ENCODE peak calls at places on chromosomes 7 and 10, in six cellular contexts. One of them, this sample, is unnamed.

GRCh38 chr7:44059219-44060090 is 5.9 kb downstream of the PGAM2 start:
- DNase-seq in A549: no peak
- DNase-seq in mammary epithelial cell: no peak
- DNase-seq in GM23248: no peak
- DNase-seq in neuronal stem cell: no peak
- DNase-seq in IMR-90: no peak
- DNase-seq in this sample: no peak

GRCh38 chr7:92244803-92245486 is 769 bp downstream of the KRIT1 start:
- DNase-seq in A549: no peak
- DNase-seq in mammary epithelial cell: peak
- DNase-seq in GM23248: peak
- DNase-seq in neuronal stem cell: peak
- DNase-seq in IMR-90: peak
- DNase-seq in this sample: no peak

GRCh38 chr10:132512693-132513345 is 24.8 kb upstream of the INPP5A start:
- DNase-seq in A549: no peak
- DNase-seq in mammary epithelial cell: no peak
- DNase-seq in GM23248: no peak
- DNase-seq in neuronal stem cell: no peak
- DNase-seq in IMR-90: no peak
- DNase-seq in this sample: no peak

GRCh38 chr10:101617102-101617823 is 29.1 kb downstream of the DPCD start:
- DNase-seq in A549: no peak
- DNase-seq in mammary epithelial cell: no peak
- DNase-seq in GM23248: no peak
- DNase-seq in neuronal stem cell: no peak
- DNase-seq in IMR-90: no peak
- DNase-seq in this sample: no peak

GRCh38 chr7:39721919-39722597 is 98.7 kb downstream of the RALA start:
- DNase-seq in A549: no peak
- DNase-seq in mammary epithelial cell: no peak
- DNase-seq in GM23248: no peak
- DNase-seq in neuronal stem cell: no peak
- DNase-seq in IMR-90: no peak
- DNase-seq in this sample: no peak

GRCh38 chr7:79308176-79308575 is 145.3 kb downstream of the MAGI2 start:
- DNase-seq in A549: peak
- DNase-seq in mammary epithelial cell: peak
- DNase-seq in GM23248: peak
- DNase-seq in neuronal stem cell: no peak
- DNase-seq in IMR-90: no peak
- DNase-seq in this sample: peak

GRCh38 chr7:88759216-88759955 is at the start of gene ZNF804B:
- DNase-seq in A549: no peak
- DNase-seq in mammary epithelial cell: no peak
- DNase-seq in GM23248: peak
- DNase-seq in neuronal stem cell: peak
- DNase-seq in IMR-90: no peak
- DNase-seq in this sample: no peak

GRCh38 chr10:33520223-33520622 is 185.8 kb upstream of the NRP1 start:
- DNase-seq in A549: no peak
- DNase-seq in mammary epithelial cell: no peak
- DNase-seq in GM23248: peak
- DNase-seq in neuronal stem cell: no peak
- DNase-seq in IMR-90: no peak
- DNase-seq in this sample: no peak

GRCh38 chr10:8183241-8183704 is 128.8 kb downstream of the GATA3 start:
- DNase-seq in A549: no peak
- DNase-seq in mammary epithelial cell: peak
- DNase-seq in GM23248: no peak
- DNase-seq in neuronal stem cell: no peak
- DNase-seq in IMR-90: no peak
- DNase-seq in this sample: peak

GRCh38 chr7:98956469-98956868 is 78.1 kb downstream of the TRRAP start:
- DNase-seq in A549: no peak
- DNase-seq in mammary epithelial cell: no peak
- DNase-seq in GM23248: no peak
- DNase-seq in neuronal stem cell: no peak
- DNase-seq in IMR-90: no peak
- DNase-seq in this sample: no peak

GRCh38 chr7:77415822-77416620 is at the start of gene GSAP:
- DNase-seq in A549: peak
- DNase-seq in mammary epithelial cell: peak
- DNase-seq in GM23248: peak
- DNase-seq in neuronal stem cell: peak
- DNase-seq in IMR-90: no peak
- DNase-seq in this sample: peak

GRCh38 chr7:117616694-117617093 is 136.9 kb downstream of the CFTR start:
- DNase-seq in A549: peak
- DNase-seq in mammary epithelial cell: no peak
- DNase-seq in GM23248: no peak
- DNase-seq in neuronal stem cell: no peak
- DNase-seq in IMR-90: no peak
- DNase-seq in this sample: no peak

GRCh38 chr7:44110724-44111635 is 6.8 kb downstream of the AEBP1 start:
- DNase-seq in A549: no peak
- DNase-seq in mammary epithelial cell: no peak
- DNase-seq in GM23248: no peak
- DNase-seq in neuronal stem cell: no peak
- DNase-seq in IMR-90: no peak
- DNase-seq in this sample: no peak

GRCh38 chr7:95470452-95470851 is 15.3 kb upstream of the ASB4 start:
- DNase-seq in A549: peak
- DNase-seq in mammary epithelial cell: peak
- DNase-seq in GM23248: peak
- DNase-seq in neuronal stem cell: no peak
- DNase-seq in IMR-90: peak
- DNase-seq in this sample: peak

GRCh38 chr7:129169705-129170319 is 18.6 kb upstream of the SMO start:
- DNase-seq in A549: no peak
- DNase-seq in mammary epithelial cell: no peak
- DNase-seq in GM23248: no peak
- DNase-seq in neuronal stem cell: no peak
- DNase-seq in IMR-90: no peak
- DNase-seq in this sample: no peak

GRCh38 chr10:61452655-61453641 is at the start of gene TMEM26:
- DNase-seq in A549: peak
- DNase-seq in mammary epithelial cell: no peak
- DNase-seq in GM23248: peak
- DNase-seq in neuronal stem cell: peak
- DNase-seq in IMR-90: peak
- DNase-seq in this sample: no peak

GRCh38 chr7:143346018-143346417 is 16.5 kb downstream of the FAM131B start:
- DNase-seq in A549: no peak
- DNase-seq in mammary epithelial cell: no peak
- DNase-seq in GM23248: no peak
- DNase-seq in neuronal stem cell: no peak
- DNase-seq in IMR-90: no peak
- DNase-seq in this sample: no peak

GRCh38 chr7:55593515-55594318 is 21.4 kb upstream of the VOPP1 start:
- DNase-seq in A549: peak
- DNase-seq in mammary epithelial cell: peak
- DNase-seq in GM23248: peak
- DNase-seq in neuronal stem cell: peak
- DNase-seq in IMR-90: peak
- DNase-seq in this sample: peak

GRCh38 chr10:12848439-12849173 is 152.9 kb downstream of the CCDC3 start:
- DNase-seq in A549: no peak
- DNase-seq in mammary epithelial cell: no peak
- DNase-seq in GM23248: no peak
- DNase-seq in neuronal stem cell: no peak
- DNase-seq in IMR-90: no peak
- DNase-seq in this sample: no peak

GRCh38 chr7:151876899-151877777 is at the start of gene PRKAG2:
- DNase-seq in A549: peak
- DNase-seq in mammary epithelial cell: peak
- DNase-seq in GM23248: peak
- DNase-seq in neuronal stem cell: peak
- DNase-seq in IMR-90: no peak
- DNase-seq in this sample: peak

GRCh38 chr7:80529362-80529761 is 17.5 kb upstream of the GNAT3 start:
- DNase-seq in A549: no peak
- DNase-seq in mammary epithelial cell: no peak
- DNase-seq in GM23248: peak
- DNase-seq in neuronal stem cell: no peak
- DNase-seq in IMR-90: peak
- DNase-seq in this sample: no peak

GRCh38 chr7:18352339-18353255 is 143.0 kb upstream of the HDAC9 start:
- DNase-seq in A549: peak
- DNase-seq in mammary epithelial cell: peak
- DNase-seq in GM23248: peak
- DNase-seq in neuronal stem cell: peak
- DNase-seq in IMR-90: peak
- DNase-seq in this sample: peak

GRCh38 chr10:91350651-91351081 is 59.5 kb upstream of the HECTD2 start:
- DNase-seq in A549: no peak
- DNase-seq in mammary epithelial cell: peak
- DNase-seq in GM23248: peak
- DNase-seq in neuronal stem cell: no peak
- DNase-seq in IMR-90: no peak
- DNase-seq in this sample: no peak

GRCh38 chr10:124120410-124121061 is 27.1 kb upstream of the CHST15 start:
- DNase-seq in A549: no peak
- DNase-seq in mammary epithelial cell: no peak
- DNase-seq in GM23248: no peak
- DNase-seq in neuronal stem cell: no peak
- DNase-seq in IMR-90: no peak
- DNase-seq in this sample: no peak

GRCh38 chr10:124122211-124122610 is 28.8 kb upstream of the CHST15 start:
- DNase-seq in A549: no peak
- DNase-seq in mammary epithelial cell: no peak
- DNase-seq in GM23248: no peak
- DNase-seq in neuronal stem cell: no peak
- DNase-seq in IMR-90: no peak
- DNase-seq in this sample: no peak

GRCh38 chr10:124119216-124119615 is 25.8 kb upstream of the CHST15 start:
- DNase-seq in A549: no peak
- DNase-seq in mammary epithelial cell: no peak
- DNase-seq in GM23248: no peak
- DNase-seq in neuronal stem cell: no peak
- DNase-seq in IMR-90: no peak
- DNase-seq in this sample: no peak

GRCh38 chr10:124117879-124118278 is 24.5 kb upstream of the CHST15 start:
- DNase-seq in A549: no peak
- DNase-seq in mammary epithelial cell: peak
- DNase-seq in GM23248: peak
- DNase-seq in neuronal stem cell: no peak
- DNase-seq in IMR-90: no peak
- DNase-seq in this sample: no peak

DNA sequence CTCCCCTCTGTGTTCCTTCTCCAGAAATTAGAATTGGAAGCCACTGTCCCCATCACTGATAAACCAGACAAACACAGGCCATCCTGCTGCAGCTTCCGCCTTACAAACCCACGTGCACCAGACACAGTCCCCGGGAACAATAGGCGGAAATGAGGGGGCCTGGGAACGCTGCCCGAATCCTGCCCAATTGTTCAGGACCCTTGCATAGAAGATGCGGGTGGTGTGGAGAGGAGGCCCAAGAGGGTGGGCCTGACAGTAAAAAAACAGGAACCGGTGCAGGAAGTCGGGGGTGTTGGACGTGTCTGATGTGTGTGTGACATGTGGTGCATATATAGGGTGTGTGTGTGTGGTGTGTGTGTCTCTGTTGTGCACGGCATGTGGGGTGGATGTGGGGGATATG is 26.5 kb upstream of the CHST15 start:
- DNase-seq in A549: no peak
- DNase-seq in mammary epithelial cell: no peak
- DNase-seq in GM23248: no peak
- DNase-seq in neuronal stem cell: no peak
- DNase-seq in IMR-90: no peak
- DNase-seq in this sample: no peak
- H3K4me2 ChIP-seq in A549: no peak
- H3K4me2 ChIP-seq in mammary epithelial cell: no peak
- H3K4me2 ChIP-seq in GM23248: no peak
- H3K4me2 ChIP-seq in neuronal stem cell: no peak
- H3K4me2 ChIP-seq in IMR-90: no peak
- H3K4me2 ChIP-seq in this sample: no peak

GRCh38 chr7:108290344-108291134 is 160.4 kb upstream of the LAMB4 start:
- DNase-seq in A549: peak
- DNase-seq in mammary epithelial cell: no peak
- DNase-seq in GM23248: no peak
- DNase-seq in neuronal stem cell: no peak
- DNase-seq in IMR-90: no peak
- DNase-seq in this sample: no peak
- H3K4me3 ChIP-seq in A549: peak
- H3K4me3 ChIP-seq in mammary epithelial cell: no peak
- H3K4me3 ChIP-seq in GM23248: no peak
- H3K4me3 ChIP-seq in neuronal stem cell: no peak
- H3K4me3 ChIP-seq in IMR-90: no peak
- H3K4me3 ChIP-seq in this sample: no peak

DNA sequence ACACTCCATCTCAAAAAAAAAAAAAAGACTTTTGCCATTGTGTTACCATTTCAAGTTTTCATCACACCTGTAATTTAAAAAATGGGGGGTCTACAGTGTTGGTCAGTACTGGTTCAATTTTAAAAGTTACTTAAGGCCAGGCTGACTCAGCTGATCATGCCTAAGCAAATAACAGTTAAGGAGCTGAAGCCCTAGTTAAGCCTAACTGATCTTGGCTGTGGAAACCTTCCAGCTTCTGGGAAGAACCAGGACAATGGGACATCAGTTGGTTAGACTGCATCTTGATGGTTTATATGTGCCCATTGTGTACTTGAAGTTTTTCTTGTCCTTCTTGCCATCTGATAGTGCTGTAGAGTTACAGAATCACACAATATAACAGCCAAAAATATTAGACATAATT is 26.7 kb downstream of the VCL start:
- DNase-seq in A549: no peak
- DNase-seq in mammary epithelial cell: no peak
- DNase-seq in GM23248: no peak
- DNase-seq in neuronal stem cell: no peak
- DNase-seq in IMR-90: no peak
- DNase-seq in this sample: peak
- H3K4me2 ChIP-seq in A549: peak
- H3K4me2 ChIP-seq in mammary epithelial cell: no peak
- H3K4me2 ChIP-seq in GM23248: no peak
- H3K4me2 ChIP-seq in neuronal stem cell: no peak
- H3K4me2 ChIP-seq in IMR-90: no peak
- H3K4me2 ChIP-seq in this sample: no peak

GRCh38 chr7:73829505-73829904 is 1.3 kb upstream of the CLDN4 start:
- DNase-seq in A549: no peak
- DNase-seq in mammary epithelial cell: no peak
- DNase-seq in GM23248: no peak
- DNase-seq in neuronal stem cell: no peak
- DNase-seq in IMR-90: no peak
- DNase-seq in this sample: peak

GRCh38 chr7:73829921-73830617 is 727 bp upstream of the CLDN4 start:
- DNase-seq in A549: no peak
- DNase-seq in mammary epithelial cell: no peak
- DNase-seq in GM23248: no peak
- DNase-seq in neuronal stem cell: no peak
- DNase-seq in IMR-90: no peak
- DNase-seq in this sample: peak

GRCh38 chr7:73831656-73832579 is 1.1 kb downstream of the CLDN4 start:
- DNase-seq in A549: no peak
- DNase-seq in mammary epithelial cell: peak
- DNase-seq in GM23248: no peak
- DNase-seq in neuronal stem cell: no peak
- DNase-seq in IMR-90: no peak
- DNase-seq in this sample: peak

GRCh38 chr7:73830872-73831655 is at the start of gene CLDN4:
- DNase-seq in A549: no peak
- DNase-seq in mammary epithelial cell: no peak
- DNase-seq in GM23248: no peak
- DNase-seq in neuronal stem cell: peak
- DNase-seq in IMR-90: no peak
- DNase-seq in this sample: peak

GRCh38 chr7:73830618-73830871 is 251 bp upstream of the CLDN4 start:
- DNase-seq in A549: no peak
- DNase-seq in mammary epithelial cell: peak
- DNase-seq in GM23248: no peak
- DNase-seq in neuronal stem cell: no peak
- DNase-seq in IMR-90: peak
- DNase-seq in this sample: no peak
- H3K4me3 ChIP-seq in A549: no peak
- H3K4me3 ChIP-seq in mammary epithelial cell: no peak
- H3K4me3 ChIP-seq in GM23248: no peak
- H3K4me3 ChIP-seq in neuronal stem cell: no peak
- H3K4me3 ChIP-seq in IMR-90: no peak
- H3K4me3 ChIP-seq in this sample: peak